ENCODE peak calls at places on chromosomes 16 and 17, in ten cellular contexts. One of them, this sample, is unnamed. For H3K9me3, the result is how much of the 10 kb centered on the place peaks cover.

GRCh38 chr17:16475196-16475704 is 16.7 kb downstream of the LRRC75A start:
- DNase-seq in uterus: no peak
- DNase-seq in OCI-LY7: no peak
- DNase-seq in PC-9: no peak
- DNase-seq in thoracic aorta: no peak
- DNase-seq in hepatocyte: no peak
- DNase-seq in Peyer's patch: no peak
- DNase-seq in cardiac muscle cell: no peak
- DNase-seq in IMR-90: no peak
- DNase-seq in mammary epithelial cell: no peak
- DNase-seq in this sample: no peak

GRCh38 chr17:79171152-79171551 is 96.5 kb downstream of the ENGASE start:
- DNase-seq in uterus: no peak
- DNase-seq in OCI-LY7: no peak
- DNase-seq in PC-9: no peak
- DNase-seq in thoracic aorta: no peak
- DNase-seq in hepatocyte: no peak
- DNase-seq in Peyer's patch: no peak
- DNase-seq in cardiac muscle cell: no peak
- DNase-seq in IMR-90: no peak
- DNase-seq in mammary epithelial cell: no peak
- DNase-seq in this sample: no peak

GRCh38 chr17:7971651-7972050 is 30.8 kb upstream of the GUCY2D start:
- DNase-seq in uterus: no peak
- DNase-seq in OCI-LY7: no peak
- DNase-seq in PC-9: no peak
- DNase-seq in thoracic aorta: no peak
- DNase-seq in hepatocyte: no peak
- DNase-seq in Peyer's patch: no peak
- DNase-seq in cardiac muscle cell: no peak
- DNase-seq in IMR-90: no peak
- DNase-seq in mammary epithelial cell: no peak
- DNase-seq in this sample: no peak

GRCh38 chr17:78737332-78737731 is 44.7 kb downstream of the CYTH1 start:
- DNase-seq in uterus: no peak
- DNase-seq in OCI-LY7: no peak
- DNase-seq in PC-9: no peak
- DNase-seq in thoracic aorta: no peak
- DNase-seq in hepatocyte: peak
- DNase-seq in Peyer's patch: no peak
- DNase-seq in cardiac muscle cell: no peak
- DNase-seq in IMR-90: peak
- DNase-seq in mammary epithelial cell: peak
- DNase-seq in this sample: no peak

GRCh38 chr17:49469831-49470568 is 25.1 kb upstream of the NGFR start:
- DNase-seq in uterus: no peak
- DNase-seq in OCI-LY7: no peak
- DNase-seq in PC-9: no peak
- DNase-seq in thoracic aorta: no peak
- DNase-seq in hepatocyte: peak
- DNase-seq in Peyer's patch: no peak
- DNase-seq in cardiac muscle cell: peak
- DNase-seq in IMR-90: no peak
- DNase-seq in mammary epithelial cell: no peak
- DNase-seq in this sample: no peak

GRCh38 chr17:56624947-56625346 is 31.4 kb downstream of the NOG start:
- DNase-seq in uterus: no peak
- DNase-seq in OCI-LY7: no peak
- DNase-seq in PC-9: no peak
- DNase-seq in thoracic aorta: no peak
- DNase-seq in hepatocyte: no peak
- DNase-seq in Peyer's patch: no peak
- DNase-seq in cardiac muscle cell: peak
- DNase-seq in IMR-90: no peak
- DNase-seq in mammary epithelial cell: no peak
- DNase-seq in this sample: no peak

GRCh38 chr16:81601008-81601428 is 156.4 kb downstream of the CMIP start:
- DNase-seq in uterus: no peak
- DNase-seq in OCI-LY7: no peak
- DNase-seq in PC-9: peak
- DNase-seq in thoracic aorta: no peak
- DNase-seq in hepatocyte: peak
- DNase-seq in Peyer's patch: no peak
- DNase-seq in cardiac muscle cell: no peak
- DNase-seq in IMR-90: peak
- DNase-seq in mammary epithelial cell: peak
- DNase-seq in this sample: no peak

GRCh38 chr17:63490858-63491400 is 14.1 kb downstream of the ACE start:
- DNase-seq in uterus: no peak
- DNase-seq in OCI-LY7: no peak
- DNase-seq in PC-9: no peak
- DNase-seq in thoracic aorta: no peak
- DNase-seq in hepatocyte: no peak
- DNase-seq in Peyer's patch: no peak
- DNase-seq in cardiac muscle cell: no peak
- DNase-seq in IMR-90: no peak
- DNase-seq in mammary epithelial cell: no peak
- DNase-seq in this sample: no peak

GRCh38 chr16:2450535-2450934 is 9.4 kb upstream of the TEDC2 start:
- DNase-seq in uterus: no peak
- DNase-seq in OCI-LY7: no peak
- DNase-seq in PC-9: no peak
- DNase-seq in thoracic aorta: no peak
- DNase-seq in hepatocyte: no peak
- DNase-seq in Peyer's patch: no peak
- DNase-seq in cardiac muscle cell: no peak
- DNase-seq in IMR-90: no peak
- DNase-seq in mammary epithelial cell: no peak
- DNase-seq in this sample: no peak

GRCh38 chr16:30185683-30186421 is 2.5 kb downstream of the CORO1A start:
- DNase-seq in uterus: peak
- DNase-seq in OCI-LY7: peak
- DNase-seq in PC-9: no peak
- DNase-seq in thoracic aorta: no peak
- DNase-seq in hepatocyte: no peak
- DNase-seq in Peyer's patch: peak
- DNase-seq in cardiac muscle cell: no peak
- DNase-seq in IMR-90: no peak
- DNase-seq in mammary epithelial cell: no peak
- DNase-seq in this sample: peak

GRCh38 chr17:28541439-28541838 is 11.0 kb downstream of the UNC119 start:
- DNase-seq in uterus: no peak
- DNase-seq in OCI-LY7: no peak
- DNase-seq in PC-9: no peak
- DNase-seq in thoracic aorta: no peak
- DNase-seq in hepatocyte: no peak
- DNase-seq in Peyer's patch: no peak
- DNase-seq in cardiac muscle cell: no peak
- DNase-seq in IMR-90: no peak
- DNase-seq in mammary epithelial cell: no peak
- DNase-seq in this sample: no peak

GRCh38 chr16:31715915-31716314 is 157.7 kb upstream of the ZNF267 start:
- DNase-seq in uterus: no peak
- DNase-seq in OCI-LY7: no peak
- DNase-seq in PC-9: no peak
- DNase-seq in thoracic aorta: no peak
- DNase-seq in hepatocyte: no peak
- DNase-seq in Peyer's patch: no peak
- DNase-seq in cardiac muscle cell: no peak
- DNase-seq in IMR-90: no peak
- DNase-seq in mammary epithelial cell: no peak
- DNase-seq in this sample: no peak

GRCh38 chr16:1037023-1037933 is 35.3 kb upstream of the SSTR5 start:
- DNase-seq in uterus: no peak
- DNase-seq in OCI-LY7: no peak
- DNase-seq in PC-9: peak
- DNase-seq in thoracic aorta: no peak
- DNase-seq in hepatocyte: peak
- DNase-seq in Peyer's patch: no peak
- DNase-seq in cardiac muscle cell: no peak
- DNase-seq in IMR-90: peak
- DNase-seq in mammary epithelial cell: peak
- DNase-seq in this sample: no peak

GRCh38 chr17:82212331-82213250 is at the start of gene CCDC57:
- DNase-seq in uterus: peak
- DNase-seq in OCI-LY7: peak
- DNase-seq in PC-9: peak
- DNase-seq in thoracic aorta: no peak
- DNase-seq in hepatocyte: peak
- DNase-seq in Peyer's patch: peak
- DNase-seq in cardiac muscle cell: peak
- DNase-seq in IMR-90: peak
- DNase-seq in mammary epithelial cell: peak
- DNase-seq in this sample: peak

GRCh38 chr17:39813631-39814030 is 50.5 kb downstream of the IKZF3 start:
- DNase-seq in uterus: no peak
- DNase-seq in OCI-LY7: no peak
- DNase-seq in PC-9: no peak
- DNase-seq in thoracic aorta: no peak
- DNase-seq in hepatocyte: no peak
- DNase-seq in Peyer's patch: peak
- DNase-seq in cardiac muscle cell: no peak
- DNase-seq in IMR-90: no peak
- DNase-seq in mammary epithelial cell: no peak
- DNase-seq in this sample: peak

GRCh38 chr17:61144876-61145564 is 254.6 kb upstream of the TBX2 start:
- DNase-seq in uterus: peak
- DNase-seq in OCI-LY7: no peak
- DNase-seq in PC-9: no peak
- DNase-seq in thoracic aorta: no peak
- DNase-seq in hepatocyte: peak
- DNase-seq in Peyer's patch: no peak
- DNase-seq in cardiac muscle cell: peak
- DNase-seq in IMR-90: no peak
- DNase-seq in mammary epithelial cell: no peak
- DNase-seq in this sample: no peak

GRCh38 chr17:78040561-78041400 is 82.3 kb downstream of the TNRC6C start:
- DNase-seq in uterus: peak
- DNase-seq in OCI-LY7: no peak
- DNase-seq in PC-9: no peak
- DNase-seq in thoracic aorta: peak
- DNase-seq in hepatocyte: peak
- DNase-seq in Peyer's patch: peak
- DNase-seq in cardiac muscle cell: no peak
- DNase-seq in IMR-90: peak
- DNase-seq in mammary epithelial cell: peak
- DNase-seq in this sample: peak

GRCh38 chr16:3158014-3158497 is 23.2 kb downstream of the ZNF213 start:
- DNase-seq in uterus: no peak
- DNase-seq in OCI-LY7: no peak
- DNase-seq in PC-9: no peak
- DNase-seq in thoracic aorta: no peak
- DNase-seq in hepatocyte: no peak
- DNase-seq in Peyer's patch: peak
- DNase-seq in cardiac muscle cell: peak
- DNase-seq in IMR-90: no peak
- DNase-seq in mammary epithelial cell: peak
- DNase-seq in this sample: no peak

GRCh38 chr17:7242717-7243576 is 698 bp upstream of the GABARAP start:
- DNase-seq in uterus: peak
- DNase-seq in OCI-LY7: peak
- DNase-seq in PC-9: peak
- DNase-seq in thoracic aorta: peak
- DNase-seq in hepatocyte: peak
- DNase-seq in Peyer's patch: peak
- DNase-seq in cardiac muscle cell: peak
- DNase-seq in IMR-90: peak
- DNase-seq in mammary epithelial cell: peak
- DNase-seq in this sample: peak

GRCh38 chr17:37506678-37507077 is 17.0 kb downstream of the DUSP14 start:
- DNase-seq in uterus: no peak
- DNase-seq in OCI-LY7: peak
- DNase-seq in PC-9: peak
- DNase-seq in thoracic aorta: no peak
- DNase-seq in hepatocyte: peak
- DNase-seq in Peyer's patch: no peak
- DNase-seq in cardiac muscle cell: peak
- DNase-seq in IMR-90: peak
- DNase-seq in mammary epithelial cell: peak
- DNase-seq in this sample: peak

GRCh38 chr17:45143767-45144198 is 4.5 kb upstream of the HEXIM1 start:
- DNase-seq in uterus: peak
- DNase-seq in OCI-LY7: no peak
- DNase-seq in PC-9: no peak
- DNase-seq in thoracic aorta: peak
- DNase-seq in hepatocyte: peak
- DNase-seq in Peyer's patch: peak
- DNase-seq in cardiac muscle cell: no peak
- DNase-seq in IMR-90: peak
- DNase-seq in mammary epithelial cell: no peak
- DNase-seq in this sample: no peak
- H3K4me3 ChIP-seq in uterus: peak
- H3K4me3 ChIP-seq in OCI-LY7: no peak
- H3K4me3 ChIP-seq in PC-9: no peak
- H3K4me3 ChIP-seq in thoracic aorta: peak
- H3K4me3 ChIP-seq in hepatocyte: peak
- H3K4me3 ChIP-seq in Peyer's patch: peak
- H3K4me3 ChIP-seq in cardiac muscle cell: no peak
- H3K4me3 ChIP-seq in IMR-90: peak
- H3K4me3 ChIP-seq in mammary epithelial cell: peak
- H3K4me3 ChIP-seq in this sample: no peak

GRCh38 chr16:28063047-28063521 is 430 bp downstream of the GSG1L start:
- DNase-seq in uterus: no peak
- DNase-seq in OCI-LY7: no peak
- DNase-seq in PC-9: no peak
- DNase-seq in thoracic aorta: no peak
- DNase-seq in hepatocyte: peak
- DNase-seq in Peyer's patch: no peak
- DNase-seq in cardiac muscle cell: peak
- DNase-seq in IMR-90: peak
- DNase-seq in mammary epithelial cell: no peak
- DNase-seq in this sample: no peak
- H3K9me3 ChIP-seq in uterus: under half
- H3K9me3 ChIP-seq in OCI-LY7: under half
- H3K9me3 ChIP-seq in PC-9: under half
- H3K9me3 ChIP-seq in thoracic aorta: under half
- H3K9me3 ChIP-seq in hepatocyte: under half
- H3K9me3 ChIP-seq in Peyer's patch: under half
- H3K9me3 ChIP-seq in cardiac muscle cell: under half
- H3K9me3 ChIP-seq in IMR-90: under half
- H3K9me3 ChIP-seq in mammary epithelial cell: under half
- H3K9me3 ChIP-seq in this sample: under half

GRCh38 chr17:31489295-31490018 is 98.0 kb downstream of the RAB11FIP4 start:
- DNase-seq in uterus: no peak
- DNase-seq in OCI-LY7: no peak
- DNase-seq in PC-9: peak
- DNase-seq in thoracic aorta: no peak
- DNase-seq in hepatocyte: peak
- DNase-seq in Peyer's patch: peak
- DNase-seq in cardiac muscle cell: no peak
- DNase-seq in IMR-90: no peak
- DNase-seq in mammary epithelial cell: no peak
- DNase-seq in this sample: no peak
- H3K4me3 ChIP-seq in uterus: no peak
- H3K4me3 ChIP-seq in OCI-LY7: peak
- H3K4me3 ChIP-seq in PC-9: peak
- H3K4me3 ChIP-seq in thoracic aorta: no peak
- H3K4me3 ChIP-seq in hepatocyte: peak
- H3K4me3 ChIP-seq in Peyer's patch: peak
- H3K4me3 ChIP-seq in cardiac muscle cell: no peak
- H3K4me3 ChIP-seq in IMR-90: no peak
- H3K4me3 ChIP-seq in mammary epithelial cell: no peak
- H3K4me3 ChIP-seq in this sample: peak

GRCh38 chr16:62503073-62503472 is 466.8 kb upstream of the CDH8 start:
- DNase-seq in uterus: no peak
- DNase-seq in OCI-LY7: no peak
- DNase-seq in PC-9: no peak
- DNase-seq in thoracic aorta: no peak
- DNase-seq in hepatocyte: no peak
- DNase-seq in Peyer's patch: no peak
- DNase-seq in cardiac muscle cell: no peak
- DNase-seq in IMR-90: no peak
- DNase-seq in mammary epithelial cell: no peak
- DNase-seq in this sample: no peak
- H3K9me3 ChIP-seq in uterus: under half
- H3K9me3 ChIP-seq in OCI-LY7: under half
- H3K9me3 ChIP-seq in PC-9: under half
- H3K9me3 ChIP-seq in thoracic aorta: under half
- H3K9me3 ChIP-seq in hepatocyte: under half
- H3K9me3 ChIP-seq in Peyer's patch: under half
- H3K9me3 ChIP-seq in cardiac muscle cell: under half
- H3K9me3 ChIP-seq in IMR-90: under half
- H3K9me3 ChIP-seq in mammary epithelial cell: under half
- H3K9me3 ChIP-seq in this sample: under half

This sample was measured in CD4-positive, CD25-positive, alpha-beta regulatory T cell.